ENCODE peak calls at places on chromosomes 4 and X, in four cellular contexts. X is occipital lobe, C is HFF-Myc, P is KBM-7. K is an unnamed sample.

GRCh38 chrX:86917959-86918358 is 599.6 kb upstream of the KLHL4 start:
- DNase-seq in X (no peak), C (no peak), P (no peak), K (no peak)

GRCh38 chrX:78514852-78515251 is 144.3 kb downstream of the RTL3 start:
- DNase-seq in X (no peak), C (no peak), P (peak; percentile 47), K (no peak)

GRCh38 chr4:138225477-138225876 is 16.7 kb downstream of the SLC7A11 start:
- DNase-seq in X (no peak), C (no peak), P (no peak), K (no peak)

GRCh38 chrX:68878977-68879376 is 50.2 kb downstream of the EFNB1 start:
- DNase-seq in X (peak; percentile 1), C (no peak), P (no peak), K (no peak)

GRCh38 chrX:134999469-134999868 is 8.7 kb downstream of the SMIM10 start:
- DNase-seq in X (no peak), C (no peak), P (peak; percentile 75), K (no peak)

GRCh38 chr4:117134386-117134785 is 49.0 kb upstream of the TRAM1L1 start:
- DNase-seq in X (peak; percentile 2), C (no peak), P (peak; percentile 68), K (no peak)

GRCh38 chr4:99324978-99325377 is 3.8 kb upstream of the ADH1B start:
- DNase-seq in X (no peak), C (peak; percentile 16), P (no peak), K (no peak)

GRCh38 chr4:187615972-187616371 is 379.6 kb upstream of the ZFP42 start:
- DNase-seq in X (no peak), C (no peak), P (no peak), K (no peak)

GRCh38 chr4:105246712-105247111 is 100.0 kb downstream of the TET2 start:
- DNase-seq in X (no peak), C (peak; percentile 16), P (no peak), K (no peak)

GRCh38 chrX:46254623-46255022 is 290.6 kb downstream of the ZNF674 start:
- DNase-seq in X (no peak), C (no peak), P (no peak), K (no peak)

GRCh38 chr4:106369456-106370060 is 980 bp upstream of the GIMD1 start:
- DNase-seq in X (no peak), C (peak; percentile 75), P (peak; percentile 78), K (no peak)

GRCh38 chr4:112411781-112412281 is 104.1 kb downstream of the NEUROG2 start:
- DNase-seq in X (peak; percentile 2), C (no peak), P (no peak), K (no peak)

GRCh38 chrX:9745417-9746115 is 20.1 kb downstream of the GPR143 start:
- DNase-seq in X (no peak), C (no peak), P (peak; percentile 90), K (no peak)

GRCh38 chr4:177442623-177443155 is 452 bp upstream of the AGA start:
- DNase-seq in X (no peak), C (no peak), P (peak; percentile 66), K (no peak)

GRCh38 chr4:120694973-120695372 is 227.6 kb downstream of the PRDM5 start:
- DNase-seq in X (no peak), C (peak; percentile 57), P (no peak), K (no peak)

GRCh38 chrX:117743469-117744251 is 372.9 kb downstream of the KLHL13 start:
- DNase-seq in X (no peak), C (no peak), P (peak; percentile 6), K (no peak)

GRCh38 chrX:63967541-63967940 is 182.5 kb upstream of the ARHGEF9 start:
- DNase-seq in X (no peak), C (no peak), P (no peak), K (no peak)

GRCh38 chr4:4820264-4820663 is 39.2 kb upstream of the MSX1 start:
- DNase-seq in X (peak; percentile 68), C (no peak), P (no peak), K (no peak)

GRCh38 chr4:100450449-100450848 is 67.4 kb downstream of the EMCN start:
- DNase-seq in X (no peak), C (no peak), P (no peak), K (no peak)

GRCh38 chr4:76836860-76837564 is 60.9 kb downstream of the SOWAHB start:
- DNase-seq in X (no peak), C (no peak), P (no peak), K (no peak)

GRCh38 chr4:74934016-74934821 is 1.3 kb downstream of the PARM1 start:
- DNase-seq in X (peak; percentile 31), C (no peak), P (no peak), K (peak; percentile 82)

GRCh38 chr4:114907514-114908099 is 205.8 kb downstream of the NDST4 start:
- DNase-seq in X (no peak), C (no peak), P (no peak), K (no peak)

GRCh38 chr4:148487181-148487580 is 45.0 kb upstream of the NR3C2 start:
- DNase-seq in X (no peak), C (no peak), P (no peak), K (no peak)

GRCh38 chr4:89069481-89069880 is 12.5 kb upstream of the FAM13A start:
- DNase-seq in X (no peak), C (no peak), P (peak; percentile 48), K (no peak)

GRCh38 chrX:64975989-64976672 is at the start of gene ZC4H2:
- DNase-seq in X (peak; percentile 70), C (peak; percentile 37), P (peak; percentile 91), K (peak; percentile 90)

GRCh38 chr4:151833174-151833573 is 72.4 kb upstream of the GATB start:
- DNase-seq in X (no peak), C (no peak), P (no peak), K (no peak)

GRCh38 chr4:153126137-153126536 is 78.1 kb upstream of the TRIM2 start:
- DNase-seq in X (no peak), C (no peak), P (no peak), K (no peak)

GRCh38 chr4:123937612-123938011 is 541.0 kb downstream of the SPRY1 start:
- DNase-seq in X (no peak), C (no peak), P (no peak), K (no peak)

GRCh38 chrX:69000857-69001256 is 164.4 kb downstream of the PJA1 start:
- DNase-seq in X (no peak), C (no peak), P (peak; percentile 93), K (no peak)

GRCh38 chr4:139607302-139608060 is 51.5 kb upstream of the SETD7 start:
- DNase-seq in X (no peak), C (no peak), P (no peak), K (no peak)

GRCh38 chrX:15298201-15298600 is 17.2 kb downstream of the ASB11 start:
- DNase-seq in X (no peak), C (no peak), P (peak; percentile 48), K (no peak)

GRCh38 chr4:4388836-4389575 is 2.1 kb downstream of the NSG1 start:
- DNase-seq in X (no peak), C (no peak), P (no peak), K (no peak)

GRCh38 chr4:174156239-174156826 is 127.1 kb downstream of the FBXO8 start:
- DNase-seq in X (no peak), C (peak; percentile 19), P (peak; percentile 70), K (no peak)

GRCh38 chrX:119237526-119238035 is 1.5 kb downstream of the PGRMC1 start:
- DNase-seq in X (no peak), C (no peak), P (peak; percentile 26), K (no peak)

GRCh38 chrX:37754518-37754917 is 25.3 kb upstream of the CYBB start:
- DNase-seq in X (no peak), C (no peak), P (no peak), K (no peak)